ENCODE peak calls at places on chromosomes 11 and 22, in five cellular contexts. One of them, this sample, is unnamed.

GRCh38 chr11:8110396-8110795 is 29.4 kb downstream of the TUB start:
- DNase-seq in GM23338: no peak
- DNase-seq in MM.1S: no peak
- DNase-seq in breast epithelium: no peak
- DNase-seq in neural progenitor cell: no peak
- DNase-seq in this sample: peak

GRCh38 chr11:129804012-129804411 is 11.6 kb upstream of the TMEM45B start:
- DNase-seq in GM23338: no peak
- DNase-seq in MM.1S: no peak
- DNase-seq in breast epithelium: no peak
- DNase-seq in neural progenitor cell: no peak
- DNase-seq in this sample: no peak

GRCh38 chr11:58958500-58958899 is 19.2 kb downstream of the GLYATL1 start:
- DNase-seq in GM23338: peak
- DNase-seq in MM.1S: peak
- DNase-seq in breast epithelium: no peak
- DNase-seq in neural progenitor cell: peak
- DNase-seq in this sample: peak

GRCh38 chr11:125846188-125846587 is 13.1 kb downstream of the PATE4 start:
- DNase-seq in GM23338: no peak
- DNase-seq in MM.1S: no peak
- DNase-seq in breast epithelium: no peak
- DNase-seq in neural progenitor cell: no peak
- DNase-seq in this sample: no peak

GRCh38 chr11:69911310-69912160 is 92.3 kb upstream of the FGF3 start:
- DNase-seq in GM23338: no peak
- DNase-seq in MM.1S: no peak
- DNase-seq in breast epithelium: no peak
- DNase-seq in neural progenitor cell: no peak
- DNase-seq in this sample: no peak

GRCh38 chr11:47177846-47178245 is 1.2 kb upstream of the ARFGAP2 start:
- DNase-seq in GM23338: no peak
- DNase-seq in MM.1S: no peak
- DNase-seq in breast epithelium: no peak
- DNase-seq in neural progenitor cell: no peak
- DNase-seq in this sample: no peak

GRCh38 chr11:9619004-9619403 is 44.9 kb upstream of the SWAP70 start:
- DNase-seq in GM23338: no peak
- DNase-seq in MM.1S: no peak
- DNase-seq in breast epithelium: no peak
- DNase-seq in neural progenitor cell: no peak
- DNase-seq in this sample: no peak

GRCh38 chr11:35879361-35879760 is 64.5 kb upstream of the LDLRAD3 start:
- DNase-seq in GM23338: no peak
- DNase-seq in MM.1S: no peak
- DNase-seq in breast epithelium: no peak
- DNase-seq in neural progenitor cell: no peak
- DNase-seq in this sample: no peak

GRCh38 chr11:111718436-111719325 is 47.5 kb downstream of the PPP2R1B start:
- DNase-seq in GM23338: no peak
- DNase-seq in MM.1S: no peak
- DNase-seq in breast epithelium: no peak
- DNase-seq in neural progenitor cell: peak
- DNase-seq in this sample: no peak

GRCh38 chr22:35008213-35008612 is 57.7 kb upstream of the ISX start:
- DNase-seq in GM23338: no peak
- DNase-seq in MM.1S: no peak
- DNase-seq in breast epithelium: no peak
- DNase-seq in neural progenitor cell: no peak
- DNase-seq in this sample: no peak

GRCh38 chr22:44309647-44310046 is 3.1 kb downstream of the SHISAL1 start:
- DNase-seq in GM23338: no peak
- DNase-seq in MM.1S: no peak
- DNase-seq in breast epithelium: no peak
- DNase-seq in neural progenitor cell: no peak
- DNase-seq in this sample: no peak

GRCh38 chr11:45174168-45174835 is 27.9 kb downstream of the PRDM11 start:
- DNase-seq in GM23338: no peak
- DNase-seq in MM.1S: no peak
- DNase-seq in breast epithelium: no peak
- DNase-seq in neural progenitor cell: no peak
- DNase-seq in this sample: no peak

GRCh38 chr11:132858203-132858602 is 674.1 kb downstream of the OPCML start:
- DNase-seq in GM23338: peak
- DNase-seq in MM.1S: no peak
- DNase-seq in breast epithelium: no peak
- DNase-seq in neural progenitor cell: peak
- DNase-seq in this sample: no peak

GRCh38 chr22:43891360-43892182 is at the start of gene PNPLA5:
- DNase-seq in GM23338: peak
- DNase-seq in MM.1S: no peak
- DNase-seq in breast epithelium: no peak
- DNase-seq in neural progenitor cell: peak
- DNase-seq in this sample: no peak

GRCh38 chr11:108199446-108200321 is 22.8 kb downstream of the NPAT start:
- DNase-seq in GM23338: peak
- DNase-seq in MM.1S: no peak
- DNase-seq in breast epithelium: no peak
- DNase-seq in neural progenitor cell: no peak
- DNase-seq in this sample: no peak

GRCh38 chr11:77039491-77040400 is 5.5 kb downstream of the B3GNT6 start:
- DNase-seq in GM23338: peak
- DNase-seq in MM.1S: no peak
- DNase-seq in breast epithelium: no peak
- DNase-seq in neural progenitor cell: peak
- DNase-seq in this sample: no peak

GRCh38 chr11:134071306-134071705 is 2.4 kb downstream of the JAM3 start:
- DNase-seq in GM23338: no peak
- DNase-seq in MM.1S: no peak
- DNase-seq in breast epithelium: no peak
- DNase-seq in neural progenitor cell: no peak
- DNase-seq in this sample: no peak

GRCh38 chr11:93392862-93393261 is 62.3 kb downstream of the DEUP1 start:
- DNase-seq in GM23338: no peak
- DNase-seq in MM.1S: no peak
- DNase-seq in breast epithelium: no peak
- DNase-seq in neural progenitor cell: no peak
- DNase-seq in this sample: no peak

GRCh38 chr11:93393386-93393785 is 62.8 kb downstream of the DEUP1 start:
- DNase-seq in GM23338: no peak
- DNase-seq in MM.1S: no peak
- DNase-seq in breast epithelium: no peak
- DNase-seq in neural progenitor cell: no peak
- DNase-seq in this sample: no peak

GRCh38 chr11:93396356-93396755 is 65.8 kb downstream of the DEUP1 start:
- DNase-seq in GM23338: peak
- DNase-seq in MM.1S: no peak
- DNase-seq in breast epithelium: no peak
- DNase-seq in neural progenitor cell: peak
- DNase-seq in this sample: no peak
- H3K27ac ChIP-seq in GM23338: no peak
- H3K27ac ChIP-seq in MM.1S: no peak
- H3K27ac ChIP-seq in breast epithelium: no peak
- H3K27ac ChIP-seq in neural progenitor cell: no peak
- H3K27ac ChIP-seq in this sample: no peak

GRCh38 chr22:50697667-50698506 is 25.3 kb downstream of the SHANK3 start:
- DNase-seq in GM23338: no peak
- DNase-seq in MM.1S: no peak
- DNase-seq in breast epithelium: no peak
- DNase-seq in neural progenitor cell: no peak
- DNase-seq in this sample: no peak
- H3K27ac ChIP-seq in GM23338: no peak
- H3K27ac ChIP-seq in MM.1S: no peak
- H3K27ac ChIP-seq in breast epithelium: no peak
- H3K27ac ChIP-seq in neural progenitor cell: no peak
- H3K27ac ChIP-seq in this sample: no peak

GRCh38 chr11:65662247-65662801 is 392 bp downstream of the RELA start:
- DNase-seq in GM23338: no peak
- DNase-seq in MM.1S: no peak
- DNase-seq in breast epithelium: no peak
- DNase-seq in neural progenitor cell: no peak
- DNase-seq in this sample: no peak
- H3K27ac ChIP-seq in GM23338: peak
- H3K27ac ChIP-seq in MM.1S: peak
- H3K27ac ChIP-seq in breast epithelium: peak
- H3K27ac ChIP-seq in neural progenitor cell: no peak
- H3K27ac ChIP-seq in this sample: no peak

GRCh38 chr22:48885919-48886305 is 941.8 kb downstream of the BRD1 start:
- DNase-seq in GM23338: no peak
- DNase-seq in MM.1S: no peak
- DNase-seq in breast epithelium: no peak
- DNase-seq in neural progenitor cell: no peak
- DNase-seq in this sample: no peak
- H3K27ac ChIP-seq in GM23338: no peak
- H3K27ac ChIP-seq in MM.1S: no peak
- H3K27ac ChIP-seq in breast epithelium: no peak
- H3K27ac ChIP-seq in neural progenitor cell: no peak
- H3K27ac ChIP-seq in this sample: no peak

GRCh38 chr11:112753706-112754105 is 207.5 kb upstream of the NCAM1 start:
- DNase-seq in GM23338: no peak
- DNase-seq in MM.1S: no peak
- DNase-seq in breast epithelium: no peak
- DNase-seq in neural progenitor cell: no peak
- DNase-seq in this sample: no peak

GRCh38 chr11:112752563-112752962 is 208.7 kb upstream of the NCAM1 start:
- DNase-seq in GM23338: no peak
- DNase-seq in MM.1S: no peak
- DNase-seq in breast epithelium: no peak
- DNase-seq in neural progenitor cell: no peak
- DNase-seq in this sample: no peak

GRCh38 chr11:112751763-112752162 is 209.5 kb upstream of the NCAM1 start:
- DNase-seq in GM23338: no peak
- DNase-seq in MM.1S: no peak
- DNase-seq in breast epithelium: no peak
- DNase-seq in neural progenitor cell: no peak
- DNase-seq in this sample: no peak

GRCh38 chr11:112748713-112749481 is 212.3 kb upstream of the NCAM1 start:
- DNase-seq in GM23338: no peak
- DNase-seq in MM.1S: no peak
- DNase-seq in breast epithelium: no peak
- DNase-seq in neural progenitor cell: no peak
- DNase-seq in this sample: peak

GRCh38 chr11:112751312-112751711 is 209.9 kb upstream of the NCAM1 start:
- DNase-seq in GM23338: no peak
- DNase-seq in MM.1S: no peak
- DNase-seq in breast epithelium: no peak
- DNase-seq in neural progenitor cell: no peak
- DNase-seq in this sample: peak
- H3K27ac ChIP-seq in GM23338: no peak
- H3K27ac ChIP-seq in MM.1S: no peak
- H3K27ac ChIP-seq in breast epithelium: no peak
- H3K27ac ChIP-seq in neural progenitor cell: no peak
- H3K27ac ChIP-seq in this sample: peak

DNA sequence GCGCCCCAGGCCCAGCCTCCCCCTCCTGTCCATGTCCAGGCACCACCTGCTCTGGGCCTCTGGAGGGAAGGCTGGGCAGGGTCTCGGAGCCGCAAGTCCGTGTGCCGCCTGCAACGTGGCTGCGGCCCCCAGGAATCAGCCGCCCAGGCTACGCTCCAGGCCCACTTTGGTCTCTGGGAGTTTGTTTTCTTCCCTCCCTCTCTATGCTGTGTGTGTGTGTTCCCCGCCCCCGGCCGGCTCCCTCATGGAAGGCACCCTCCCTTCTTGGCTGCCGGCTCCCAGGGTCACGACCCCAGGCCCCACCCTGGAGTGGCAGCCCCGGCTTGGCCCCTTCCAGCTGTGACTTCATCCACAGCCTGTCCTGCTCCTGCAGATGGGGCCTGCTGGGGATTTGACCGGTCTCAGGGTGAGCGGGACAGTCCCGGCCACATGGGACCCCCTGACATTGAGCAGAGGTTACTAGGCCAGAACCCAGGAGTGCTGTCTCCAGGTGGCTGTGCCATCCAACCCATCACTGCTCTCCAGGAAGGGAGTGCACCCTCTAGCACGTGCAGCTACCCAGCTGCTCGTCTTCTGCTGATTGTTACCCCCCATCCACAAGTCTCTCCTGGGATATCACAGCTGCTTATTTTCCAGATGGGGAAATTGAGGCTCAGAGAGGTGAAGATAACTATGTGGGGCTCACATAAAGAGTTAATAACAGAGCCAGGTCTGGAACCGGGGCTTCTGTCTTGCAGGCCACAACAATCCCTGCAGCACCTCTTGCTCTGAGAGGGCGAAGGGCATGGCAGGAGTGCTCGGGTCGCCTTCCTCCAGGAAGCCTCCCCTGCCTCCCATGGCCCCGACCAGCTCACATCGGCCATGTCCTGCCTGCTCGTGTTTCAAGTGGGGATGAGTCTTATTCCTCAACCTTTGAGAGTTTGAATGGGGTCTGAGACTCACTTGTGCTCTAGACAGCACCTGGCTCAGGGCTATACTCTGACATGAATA is 2.8 kb upstream of the LIF start:
- DNase-seq in GM23338: no peak
- DNase-seq in MM.1S: no peak
- DNase-seq in breast epithelium: no peak
- DNase-seq in neural progenitor cell: no peak
- DNase-seq in this sample: no peak
- H3K27ac ChIP-seq in GM23338: no peak
- H3K27ac ChIP-seq in MM.1S: no peak
- H3K27ac ChIP-seq in breast epithelium: no peak
- H3K27ac ChIP-seq in neural progenitor cell: no peak
- H3K27ac ChIP-seq in this sample: no peak

This sample was measured in SJCRH30.